ENCODE peak calls at places on chromosomes 3 and 15, in eight cellular contexts. One of them, this sample, is unnamed.
A peak's percentile ranks its signal among the peaks of the same experiment; 100 is the strongest.

GRCh38 chr15:70314652-70315051 is 216.9 kb upstream of the TLE3 start:
- DNase-seq in thyroid gland: no peak
- DNase-seq in heart right ventricle: no peak
- DNase-seq in left lung: no peak
- DNase-seq in heart left ventricle: no peak
- DNase-seq in stomach: no peak
- DNase-seq in PC-9: no peak
- DNase-seq in pancreas: no peak
- DNase-seq in this sample: no peak

GRCh38 chr15:91302588-91303439 is 202.8 kb downstream of the SV2B start:
- DNase-seq in stomach: no peak
- DNase-seq in left lung: no peak
- DNase-seq in heart left ventricle: peak; percentile 32
- DNase-seq in thyroid gland: peak; percentile 39
- DNase-seq in heart right ventricle: no peak
- DNase-seq in PC-9: peak; percentile 61
- DNase-seq in pancreas: peak; percentile 13
- DNase-seq in this sample: no peak

GRCh38 chr3:59572106-59572505 is 522.3 kb upstream of the CFAP20DC start:
- DNase-seq in stomach: no peak
- DNase-seq in PC-9: no peak
- DNase-seq in heart right ventricle: no peak
- DNase-seq in pancreas: no peak
- DNase-seq in left lung: no peak
- DNase-seq in heart left ventricle: no peak
- DNase-seq in thyroid gland: no peak
- DNase-seq in this sample: no peak

GRCh38 chr15:52731004-52731403 is 51.8 kb upstream of the ATOSA start:
- DNase-seq in PC-9: no peak
- DNase-seq in thyroid gland: no peak
- DNase-seq in heart left ventricle: no peak
- DNase-seq in stomach: no peak
- DNase-seq in pancreas: no peak
- DNase-seq in heart right ventricle: no peak
- DNase-seq in left lung: no peak
- DNase-seq in this sample: no peak

GRCh38 chr3:188776447-188776846 is 395.3 kb upstream of the TPRG1 start:
- DNase-seq in left lung: no peak
- DNase-seq in thyroid gland: no peak
- DNase-seq in stomach: no peak
- DNase-seq in heart right ventricle: no peak
- DNase-seq in PC-9: no peak
- DNase-seq in heart left ventricle: no peak
- DNase-seq in pancreas: no peak
- DNase-seq in this sample: no peak

GRCh38 chr3:58383476-58383875 is 50.2 kb downstream of the PDHB start:
- DNase-seq in heart right ventricle: no peak
- DNase-seq in thyroid gland: no peak
- DNase-seq in heart left ventricle: no peak
- DNase-seq in PC-9: no peak
- DNase-seq in pancreas: no peak
- DNase-seq in left lung: no peak
- DNase-seq in stomach: no peak
- DNase-seq in this sample: no peak

GRCh38 chr3:105965384-105965783 is 96.6 kb upstream of the CBLB start:
- DNase-seq in heart right ventricle: no peak
- DNase-seq in pancreas: no peak
- DNase-seq in stomach: no peak
- DNase-seq in PC-9: no peak
- DNase-seq in thyroid gland: no peak
- DNase-seq in heart left ventricle: no peak
- DNase-seq in left lung: no peak
- DNase-seq in this sample: no peak

GRCh38 chr15:59539799-59540198 is 71.8 kb upstream of the GCNT3 start:
- DNase-seq in heart left ventricle: no peak
- DNase-seq in PC-9: no peak
- DNase-seq in stomach: peak; percentile 16
- DNase-seq in pancreas: no peak
- DNase-seq in heart right ventricle: no peak
- DNase-seq in left lung: no peak
- DNase-seq in thyroid gland: no peak
- DNase-seq in this sample: no peak

GRCh38 chr3:64740232-64740631 is 52.4 kb upstream of the ADAMTS9 start:
- DNase-seq in thyroid gland: no peak
- DNase-seq in pancreas: no peak
- DNase-seq in left lung: no peak
- DNase-seq in stomach: no peak
- DNase-seq in PC-9: no peak
- DNase-seq in heart right ventricle: no peak
- DNase-seq in heart left ventricle: no peak
- DNase-seq in this sample: peak; percentile 71

GRCh38 chr15:72536506-72536905 is 62.4 kb downstream of the ARIH1 start:
- DNase-seq in heart right ventricle: no peak
- DNase-seq in PC-9: no peak
- DNase-seq in pancreas: no peak
- DNase-seq in stomach: no peak
- DNase-seq in thyroid gland: no peak
- DNase-seq in left lung: no peak
- DNase-seq in heart left ventricle: no peak
- DNase-seq in this sample: no peak

GRCh38 chr3:28171962-28172361 is 69.5 kb upstream of the CMC1 start:
- DNase-seq in PC-9: no peak
- DNase-seq in heart right ventricle: no peak
- DNase-seq in left lung: no peak
- DNase-seq in pancreas: no peak
- DNase-seq in thyroid gland: no peak
- DNase-seq in heart left ventricle: no peak
- DNase-seq in stomach: no peak
- DNase-seq in this sample: no peak

GRCh38 chr15:67089218-67090193 is 24.1 kb downstream of the SMAD3 start:
- DNase-seq in heart left ventricle: no peak
- DNase-seq in pancreas: no peak
- DNase-seq in heart right ventricle: no peak
- DNase-seq in left lung: no peak
- DNase-seq in thyroid gland: peak; percentile 47
- DNase-seq in PC-9: peak; percentile 67
- DNase-seq in stomach: no peak
- DNase-seq in this sample: no peak

GRCh38 chr3:12798559-12799179 is 2.2 kb downstream of the CAND2 start:
- DNase-seq in stomach: no peak
- DNase-seq in PC-9: no peak
- DNase-seq in heart right ventricle: peak; percentile 42
- DNase-seq in left lung: no peak
- DNase-seq in thyroid gland: peak; percentile 73
- DNase-seq in pancreas: no peak
- DNase-seq in heart left ventricle: peak; percentile 47
- DNase-seq in this sample: no peak

GRCh38 chr15:71547066-71547465 is 263.3 kb upstream of the NR2E3 start:
- DNase-seq in thyroid gland: no peak
- DNase-seq in heart left ventricle: peak; percentile 38
- DNase-seq in left lung: no peak
- DNase-seq in pancreas: no peak
- DNase-seq in stomach: peak; percentile 47
- DNase-seq in heart right ventricle: peak; percentile 42
- DNase-seq in PC-9: no peak
- DNase-seq in this sample: no peak

GRCh38 chr3:13240928-13241618 is 167.8 kb upstream of the IQSEC1 start:
- DNase-seq in left lung: peak; percentile 49
- DNase-seq in pancreas: no peak
- DNase-seq in thyroid gland: no peak
- DNase-seq in stomach: no peak
- DNase-seq in heart right ventricle: no peak
- DNase-seq in PC-9: no peak
- DNase-seq in heart left ventricle: no peak
- DNase-seq in this sample: no peak

GRCh38 chr3:155015776-155016451 is 64.2 kb upstream of the MME start:
- DNase-seq in left lung: no peak
- DNase-seq in pancreas: no peak
- DNase-seq in PC-9: no peak
- DNase-seq in thyroid gland: no peak
- DNase-seq in stomach: no peak
- DNase-seq in heart right ventricle: no peak
- DNase-seq in heart left ventricle: no peak
- DNase-seq in this sample: no peak

GRCh38 chr3:164387236-164387635 is 691.1 kb downstream of the SI start:
- DNase-seq in stomach: no peak
- DNase-seq in left lung: no peak
- DNase-seq in heart right ventricle: no peak
- DNase-seq in pancreas: no peak
- DNase-seq in thyroid gland: no peak
- DNase-seq in heart left ventricle: no peak
- DNase-seq in PC-9: no peak
- DNase-seq in this sample: no peak

GRCh38 chr3:164393171-164393570 is 685.1 kb downstream of the SI start:
- DNase-seq in thyroid gland: no peak
- DNase-seq in heart right ventricle: no peak
- DNase-seq in pancreas: no peak
- DNase-seq in left lung: no peak
- DNase-seq in PC-9: no peak
- DNase-seq in heart left ventricle: no peak
- DNase-seq in stomach: no peak
- DNase-seq in this sample: no peak

GRCh38 chr3:164390046-164390445 is 688.2 kb downstream of the SI start:
- DNase-seq in PC-9: no peak
- DNase-seq in thyroid gland: no peak
- DNase-seq in heart left ventricle: no peak
- DNase-seq in heart right ventricle: no peak
- DNase-seq in pancreas: no peak
- DNase-seq in left lung: no peak
- DNase-seq in stomach: no peak
- DNase-seq in this sample: no peak
- TF ChIP-seq CTCF in PC-9: peak; percentile 51
- TF ChIP-seq CTCF in thyroid gland: no peak
- TF ChIP-seq CTCF in heart left ventricle: no peak
- TF ChIP-seq CTCF in heart right ventricle: no peak
- TF ChIP-seq CTCF in pancreas: peak; percentile 12
- TF ChIP-seq CTCF in left lung: no peak
- TF ChIP-seq CTCF in stomach: no peak
- TF ChIP-seq CTCF in this sample: no peak

DNA sequence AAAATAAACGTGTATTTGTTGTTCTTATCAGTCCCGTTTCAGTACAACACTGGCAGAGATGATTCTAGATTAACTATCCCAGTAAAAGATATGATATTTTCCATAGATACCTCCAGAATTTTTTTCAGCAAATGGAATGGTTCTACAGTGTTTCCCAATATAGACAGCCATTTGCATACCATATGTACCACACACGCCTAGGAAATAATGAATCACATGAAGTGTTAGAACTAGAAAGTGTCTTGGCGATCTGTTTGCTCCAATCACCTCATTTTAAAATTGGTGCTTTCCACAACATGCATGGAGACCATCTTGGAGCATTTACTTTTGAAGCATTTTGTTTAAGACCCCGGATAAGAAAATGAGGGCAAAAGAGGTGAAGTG is 2.0 kb downstream of the C2CD4A start:
- DNase-seq in heart left ventricle: no peak
- DNase-seq in thyroid gland: no peak
- DNase-seq in heart right ventricle: no peak
- DNase-seq in PC-9: peak; percentile 50
- DNase-seq in pancreas: no peak
- DNase-seq in left lung: no peak
- DNase-seq in stomach: no peak
- DNase-seq in this sample: no peak
- H3K4me3 ChIP-seq in heart left ventricle: peak overlapping the region; percentile 63
- H3K4me3 ChIP-seq in thyroid gland: peak overlapping the region; percentile 53
- H3K4me3 ChIP-seq in heart right ventricle: peak overlapping the region; percentile 53
- H3K4me3 ChIP-seq in PC-9: peak overlapping the region; percentile 59
- H3K4me3 ChIP-seq in pancreas: peak overlapping the region; percentile 31
- H3K4me3 ChIP-seq in left lung: peak overlapping the region; percentile 29
- H3K4me3 ChIP-seq in stomach: peak overlapping the region; percentile 63
- H3K4me3 ChIP-seq in this sample: peak overlapping the region; percentile 74

DNA sequence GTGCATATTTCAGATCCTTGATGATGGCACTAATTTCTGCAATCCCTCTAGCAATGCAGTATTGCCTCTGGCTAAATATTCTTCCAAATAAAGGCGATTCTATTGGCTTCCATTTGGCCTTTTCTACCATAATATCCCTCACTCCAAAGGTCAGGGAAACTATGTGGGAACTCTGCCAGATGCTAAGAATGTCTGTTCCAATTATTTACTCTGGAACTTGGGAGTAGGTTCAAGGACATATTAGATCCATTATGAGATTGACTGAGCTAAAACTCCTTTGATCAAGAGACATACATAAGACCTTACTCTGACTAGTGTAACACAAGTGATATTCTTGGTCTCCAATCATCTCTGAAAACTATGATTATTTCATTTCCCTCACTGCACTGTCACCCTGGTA is 674.5 kb upstream of the NECTIN3 start:
- DNase-seq in heart right ventricle: no peak
- DNase-seq in stomach: no peak
- DNase-seq in PC-9: no peak
- DNase-seq in pancreas: no peak
- DNase-seq in heart left ventricle: no peak
- DNase-seq in thyroid gland: no peak
- DNase-seq in left lung: no peak
- DNase-seq in this sample: no peak
- H3K27ac ChIP-seq in heart right ventricle: no peak overlapping the region
- H3K27ac ChIP-seq in stomach: no peak overlapping the region
- H3K27ac ChIP-seq in PC-9: no peak overlapping the region
- H3K27ac ChIP-seq in pancreas: no peak overlapping the region
- H3K27ac ChIP-seq in heart left ventricle: no peak overlapping the region
- H3K27ac ChIP-seq in thyroid gland: no peak overlapping the region
- H3K27ac ChIP-seq in left lung: no peak overlapping the region
- H3K27ac ChIP-seq in this sample: no peak overlapping the region

GRCh38 chr3:53754325-53754724 is 91.9 kb downstream of the CHDH start:
- DNase-seq in heart left ventricle: no peak
- DNase-seq in PC-9: no peak
- DNase-seq in left lung: no peak
- DNase-seq in pancreas: no peak
- DNase-seq in thyroid gland: no peak
- DNase-seq in heart right ventricle: no peak
- DNase-seq in stomach: no peak
- DNase-seq in this sample: no peak
- TF ChIP-seq CTCF in heart left ventricle: no peak
- TF ChIP-seq CTCF in PC-9: no peak
- TF ChIP-seq CTCF in left lung: no peak
- TF ChIP-seq CTCF in pancreas: no peak
- TF ChIP-seq CTCF in thyroid gland: no peak
- TF ChIP-seq CTCF in heart right ventricle: no peak
- TF ChIP-seq CTCF in stomach: no peak
- TF ChIP-seq CTCF in this sample: no peak

This sample was measured in coronary artery.